ENCODE peak calls at places on chromosomes 7 and 10, in seven cellular contexts. B, Q, N, G, W, T and P are unnamed samples.

GRCh38 chr7:40579401-40579800 is 444.6 kb downstream of the SUGCT start:
- DNase-seq in N (no peak), W (peak), G (no peak), Q (no peak), B (no peak), T (no peak), P (no peak)

GRCh38 chr10:62373995-62374861 is at the start of gene ZNF365:
- DNase-seq in Q (peak), N (peak), B (peak), G (peak), T (peak), W (peak), P (peak)

GRCh38 chr10:24912214-24912613 is 40.2 kb downstream of the PRTFDC1 start:
- DNase-seq in B (no peak), T (no peak), Q (no peak), N (no peak), W (no peak), G (no peak), P (peak)

GRCh38 chr10:29590598-29591415 is 44.0 kb downstream of the SVIL start:
- DNase-seq in B (no peak), T (peak), W (peak), Q (peak), G (no peak), N (no peak), P (peak)

GRCh38 chr10:70462349-70462984 is 16.1 kb upstream of the PALD1 start:
- DNase-seq in T (no peak), G (no peak), B (no peak), Q (no peak), N (peak), W (no peak), P (peak)

GRCh38 chr7:44990520-44991023 is 9.4 kb upstream of the CCM2 start:
- DNase-seq in W (peak), N (no peak), B (no peak), T (no peak), Q (no peak), G (no peak), P (no peak)

GRCh38 chr7:139180700-139181311 is 50.2 kb upstream of the UBN2 start:
- DNase-seq in G (no peak), N (no peak), T (no peak), B (no peak), W (no peak), Q (no peak), P (no peak)

GRCh38 chr7:99167072-99167471 is 23.2 kb upstream of the SMURF1 start:
- DNase-seq in B (no peak), W (no peak), G (no peak), T (no peak), Q (no peak), N (no peak), P (no peak)

GRCh38 chr10:110029448-110029847 is 21.7 kb downstream of the ADD3 start:
- DNase-seq in G (no peak), W (no peak), N (no peak), B (no peak), T (no peak), Q (no peak), P (no peak)

GRCh38 chr10:35640951-35641429 is 1.1 kb downstream of the FZD8 start:
- DNase-seq in Q (peak), G (no peak), N (peak), B (peak), W (peak), T (no peak), P (peak)